ENCODE peak calls at places on chromosomes 4 and X, in nine cellular contexts. D is heart right ventricle, J is mucosa of descending colon, M is H1, X is esophagus muscularis mucosa, P is breast epithelium, K is PC-9, Q is upper lobe of right lung, W is uterus. T is an unnamed sample. For H3K4me1, the result is how much of the 10 kb centered on the place peaks cover.

GRCh38 chrX:254630-255215 is 26.5 kb upstream of the PLCXD1 start:
- DNase-seq in D (no peak), J (peak), M (no peak), X (peak), P (no peak), K (no peak), Q (peak), W (no peak), T (peak)

GRCh38 chrX:64093761-64094160 is 111.7 kb downstream of the AMER1 start:
- DNase-seq in D (no peak), J (no peak), M (no peak), X (no peak), P (no peak), K (no peak), Q (no peak), W (no peak), T (no peak)

GRCh38 chrX:13000311-13000811 is 25.5 kb downstream of the TMSB4X start:
- DNase-seq in D (no peak), J (no peak), M (no peak), X (no peak), P (no peak), K (no peak), Q (no peak), W (no peak), T (no peak)

GRCh38 chr4:52837716-52838558 is 24.2 kb upstream of the RASL11B start:
- DNase-seq in D (peak), J (no peak), M (no peak), X (no peak), P (no peak), K (peak), Q (no peak), W (no peak), T (peak)

GRCh38 chr4:102869569-102870227 is 906 bp downstream of the CISD2 start:
- DNase-seq in D (no peak), J (peak), M (no peak), X (no peak), P (no peak), K (no peak), Q (no peak), W (no peak), T (no peak)

GRCh38 chr4:118270492-118270891 is 82.3 kb downstream of the PRSS12 start:
- DNase-seq in D (no peak), J (no peak), M (no peak), X (no peak), P (no peak), K (peak), Q (no peak), W (no peak), T (no peak)

GRCh38 chr4:155248002-155248896 is 39.8 kb downstream of the NPY2R start:
- DNase-seq in D (no peak), J (no peak), M (no peak), X (no peak), P (no peak), K (no peak), Q (no peak), W (no peak), T (no peak)

GRCh38 chrX:153459976-153460375 is 10.4 kb downstream of the HAUS7 start:
- DNase-seq in D (no peak), J (no peak), M (no peak), X (no peak), P (no peak), K (no peak), Q (no peak), W (no peak), T (no peak)

GRCh38 chr4:77332696-77333270 is 175.8 kb downstream of the CCNG2 start:
- DNase-seq in D (no peak), J (no peak), M (no peak), X (no peak), P (no peak), K (no peak), Q (no peak), W (no peak), T (no peak)

GRCh38 chrX:106919932-106920452 is at the start of gene CLDN2:
- DNase-seq in D (no peak), J (no peak), M (peak), X (no peak), P (no peak), K (no peak), Q (no peak), W (no peak), T (no peak)

GRCh38 chr4:66524778-66525177 is 854.5 kb upstream of the EPHA5 start:
- DNase-seq in D (no peak), J (no peak), M (no peak), X (no peak), P (no peak), K (no peak), Q (no peak), W (no peak), T (no peak)

GRCh38 chrX:13761606-13762005 is 27.1 kb downstream of the OFD1 start:
- DNase-seq in D (no peak), J (no peak), M (no peak), X (no peak), P (no peak), K (no peak), Q (no peak), W (no peak), T (no peak)

GRCh38 chrX:153762636-153763173 is 1.3 kb upstream of the PLXNB3 start:
- DNase-seq in D (no peak), J (no peak), M (no peak), X (no peak), P (no peak), K (no peak), Q (no peak), W (no peak), T (no peak)

GRCh38 chrX:153609917-153610833 is 11.2 kb upstream of the CCNQ start:
- DNase-seq in D (peak), J (peak), M (peak), X (no peak), P (peak), K (no peak), Q (peak), W (peak), T (no peak)

GRCh38 chr4:186074189-186074588 is 5.2 kb downstream of the TLR3 start:
- DNase-seq in D (no peak), J (no peak), M (no peak), X (no peak), P (no peak), K (no peak), Q (peak), W (no peak), T (no peak)

GRCh38 chr4:37245391-37245954 is 930 bp downstream of the NWD2 start:
- DNase-seq in D (no peak), J (no peak), M (no peak), X (no peak), P (no peak), K (no peak), Q (no peak), W (no peak), T (no peak)

GRCh38 chr4:69064391-69064790 is 31.9 kb upstream of the UGT2B7 start:
- DNase-seq in D (no peak), J (no peak), M (no peak), X (no peak), P (no peak), K (no peak), Q (no peak), W (no peak), T (no peak)

GRCh38 chrX:78106651-78106986 is 2.6 kb downstream of the PGK1 start:
- DNase-seq in D (no peak), J (no peak), M (no peak), X (no peak), P (no peak), K (no peak), Q (no peak), W (no peak), T (no peak)
- H3K4me1 ChIP-seq in D (half or more), J (under half), M (under half), X (under half), P (under half), K (under half), Q (under half), W (under half), T (under half)

DNA sequence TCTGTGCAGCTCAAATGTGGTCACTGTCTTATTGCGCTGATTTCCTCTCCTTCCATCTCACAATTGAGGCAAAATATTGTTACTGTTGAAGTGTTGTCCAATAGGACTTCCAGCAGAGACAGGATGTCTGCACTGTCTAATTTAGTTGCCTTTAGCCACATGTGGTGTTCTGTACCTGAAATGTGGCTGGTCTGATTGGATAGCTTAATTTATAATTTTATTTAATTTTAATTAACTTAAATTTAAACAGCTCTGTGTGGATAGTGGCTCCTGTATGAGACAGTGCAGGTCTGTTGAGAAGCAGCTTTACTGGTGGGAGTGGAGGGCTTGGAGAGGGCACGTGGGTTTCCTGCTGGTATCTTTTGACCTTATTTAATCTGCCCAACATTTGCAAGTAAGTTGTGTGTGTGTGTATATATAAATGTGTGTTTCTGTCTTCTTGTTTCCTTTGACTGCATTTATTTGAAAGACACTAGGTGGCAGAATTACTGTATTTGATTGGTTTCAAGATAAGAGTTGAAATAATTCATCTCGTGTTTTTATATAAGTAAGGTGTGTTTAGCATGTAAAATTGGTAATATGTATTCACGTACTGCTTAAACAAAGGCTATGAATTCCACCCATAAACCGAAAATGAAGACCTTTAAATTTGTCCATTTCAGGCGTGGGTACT is 55.3 kb upstream of the MSANTD1 start:
- DNase-seq in D (no peak), J (no peak), M (no peak), X (no peak), P (no peak), K (no peak), Q (no peak), W (no peak), T (no peak)
- TF ChIP-seq CTCF in D (peak), J (no peak), M (no peak), X (peak), P (no peak), K (peak), Q (peak), W (no peak), T (peak)

DNA sequence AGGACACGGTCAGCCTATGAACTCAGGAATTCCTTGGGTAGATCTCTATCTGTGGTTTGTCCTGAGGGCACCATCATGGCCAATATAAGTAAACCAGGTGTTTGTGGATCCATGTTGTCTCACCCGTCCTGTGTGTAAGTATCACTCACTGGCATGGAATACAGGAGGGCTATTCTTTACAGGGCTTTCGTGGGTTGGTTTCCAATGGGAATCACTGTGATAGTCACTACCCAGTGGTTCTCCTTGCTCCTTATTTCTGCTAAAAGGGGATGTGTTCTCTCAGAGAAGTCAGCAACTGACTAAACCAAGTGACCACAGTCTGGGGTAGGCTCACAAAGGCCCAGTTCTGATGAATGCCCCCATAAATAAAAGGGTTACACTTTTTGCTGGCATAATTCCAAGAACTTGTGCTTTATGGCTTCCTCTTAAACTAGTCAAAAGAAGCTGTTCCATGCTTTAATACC is 236.7 kb upstream of the JADE1 start:
- DNase-seq in D (no peak), J (no peak), M (no peak), X (no peak), P (no peak), K (peak), Q (no peak), W (no peak), T (no peak)
- H3K4me1 ChIP-seq in D (half or more), J (under half), M (under half), X (under half), P (under half), K (under half), Q (under half), W (under half), T (under half)

DNA sequence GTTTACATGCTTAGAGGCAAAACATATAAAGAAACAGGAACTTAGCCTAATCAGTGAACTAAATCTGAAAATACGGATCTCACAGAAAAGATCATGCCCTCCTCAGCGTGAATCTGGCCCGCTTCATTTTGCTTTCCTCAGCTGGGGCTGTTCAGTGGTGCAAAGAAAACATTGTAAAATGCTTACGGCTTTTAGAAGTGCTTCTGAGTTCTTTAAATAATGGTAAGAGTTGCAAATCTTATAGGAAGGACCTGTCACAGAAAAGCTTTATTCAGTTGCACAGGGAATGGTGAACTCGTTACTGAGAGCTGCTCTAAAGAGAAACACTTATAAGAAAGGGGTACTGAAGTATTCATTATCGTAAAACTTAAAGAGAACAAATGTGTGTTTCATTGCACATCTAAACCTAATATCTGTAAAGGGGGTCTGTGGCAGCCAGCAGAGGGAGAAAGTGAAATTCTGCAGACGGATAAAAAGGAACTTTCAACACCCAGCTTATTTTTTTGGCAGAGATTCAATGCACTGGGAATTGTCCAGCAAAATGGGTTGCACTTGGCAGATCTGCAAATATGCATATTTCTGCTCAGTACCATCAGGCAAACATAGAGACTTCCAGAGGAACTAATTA is 139.2 kb upstream of the ANK2 start:
- DNase-seq in D (peak), J (no peak), M (no peak), X (no peak), P (no peak), K (no peak), Q (no peak), W (no peak), T (no peak)
- TF ChIP-seq CTCF in D (peak), J (no peak), M (no peak), X (no peak), P (no peak), K (no peak), Q (no peak), W (no peak), T (no peak)

DNA sequence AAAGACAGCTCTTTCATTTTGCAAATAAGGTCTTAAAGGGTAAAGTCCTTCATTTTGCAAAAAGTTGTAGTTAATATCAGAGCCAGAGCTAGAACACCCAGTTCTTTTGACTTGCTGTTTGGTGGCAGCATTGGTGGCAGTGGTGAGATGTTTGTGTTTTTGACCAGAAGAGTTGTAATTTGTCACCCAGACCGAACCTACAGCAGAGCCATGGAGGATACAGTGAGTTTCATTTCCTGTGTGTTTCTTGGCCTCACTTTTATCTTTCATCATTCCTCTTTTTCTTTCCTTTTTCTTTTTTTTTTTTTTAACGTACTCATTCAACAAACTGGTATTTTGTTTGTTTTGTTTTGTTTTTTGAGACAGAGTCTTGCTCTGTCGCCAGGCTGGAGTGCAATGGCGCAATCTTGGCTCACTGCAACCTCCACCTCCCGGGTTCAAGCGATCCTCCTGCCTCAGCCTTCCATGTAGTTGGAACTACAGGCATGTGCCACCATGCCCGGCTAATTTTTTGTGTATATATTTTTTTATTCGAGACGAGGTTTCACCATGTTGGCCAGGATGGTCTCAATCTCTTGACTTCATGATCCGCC is 116.4 kb downstream of the AFF1 start:
- DNase-seq in D (no peak), J (no peak), M (no peak), X (no peak), P (no peak), K (no peak), Q (no peak), W (no peak), T (no peak)
- H3K4me1 ChIP-seq in D (half or more), J (under half), M (under half), X (half or more), P (under half), K (under half), Q (under half), W (under half), T (under half)

GRCh38 chr4:146142768-146143167 is 32.8 kb upstream of the LSM6 start:
- DNase-seq in D (no peak), J (no peak), M (no peak), X (no peak), P (no peak), K (no peak), Q (no peak), W (no peak), T (no peak)

GRCh38 chr4:146146918-146147317 is 28.6 kb upstream of the LSM6 start:
- DNase-seq in D (no peak), J (no peak), M (no peak), X (no peak), P (no peak), K (no peak), Q (no peak), W (no peak), T (no peak)

DNA sequence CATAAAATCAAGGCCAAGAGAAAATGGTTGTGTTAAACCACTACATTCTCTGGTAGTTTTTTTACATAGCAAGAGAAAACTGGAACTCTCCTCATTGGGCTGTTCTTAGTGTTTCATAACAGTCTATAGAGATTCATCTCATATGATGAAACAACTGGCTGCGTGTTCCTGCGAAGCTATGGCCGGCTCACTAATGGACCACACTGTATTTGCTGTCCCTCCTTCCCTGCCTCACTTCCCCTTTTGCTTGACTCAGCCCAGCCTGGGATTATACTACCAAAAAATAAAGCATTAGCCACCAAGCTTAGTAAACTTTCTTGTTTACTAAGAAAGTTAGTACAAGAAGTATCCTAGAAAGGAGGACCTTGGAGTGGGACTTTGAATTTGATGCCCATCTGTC is 31.6 kb upstream of the LSM6 start:
- DNase-seq in D (no peak), J (no peak), M (no peak), X (no peak), P (no peak), K (no peak), Q (no peak), W (no peak), T (no peak)
- TF ChIP-seq CTCF in D (no peak), J (no peak), M (no peak), X (no peak), P (no peak), K (no peak), Q (no peak), W (no peak), T (no peak)